ENCODE peak calls at places on chromosomes 13 and 19, in ten cellular contexts. J is lower leg skin, T is sigmoid colon, S is heart left ventricle, W is uterus, V is gastrocnemius medialis, G is breast epithelium, H is A549, Q is thyroid gland, X is transverse colon. R is an unnamed sample.

GRCh38 chr13:108361769-108362168 is 92.3 kb downstream of the TNFSF13B start:
- DNase-seq in J (no peak), S (no peak), Q (no peak), G (no peak), T (no peak), V (no peak), X (no peak), W (no peak), H (no peak), R (no peak)

GRCh38 chr13:113833111-113833830 is 30.6 kb downstream of the GAS6 start:
- DNase-seq in V (no peak), X (no peak), W (no peak), S (peak; percentile 20), J (no peak), T (no peak), Q (no peak), H (no peak), G (no peak), R (no peak)

GRCh38 chr13:25046985-25047660 is 48.8 kb upstream of the PABPC3 start:
- DNase-seq in Q (no peak), V (no peak), G (no peak), X (no peak), J (no peak), H (no peak), W (no peak), T (no peak), S (no peak), R (no peak)

GRCh38 chr13:48731957-48732569 is 78.3 kb downstream of the CYSLTR2 start:
- DNase-seq in X (peak; percentile 57), S (peak; percentile 41), W (no peak), T (no peak), V (no peak), H (peak; percentile 2), J (no peak), G (no peak), Q (peak; percentile 40), R (peak; percentile 54)

GRCh38 chr19:35596366-35596999 is 10.5 kb downstream of the PMIS2 start:
- DNase-seq in T (no peak), J (no peak), X (no peak), H (peak; percentile 82), G (no peak), V (no peak), Q (no peak), S (no peak), W (no peak), R (no peak)

GRCh38 chr19:19578241-19578640 is 40.2 kb downstream of the CILP2 start:
- DNase-seq in T (no peak), X (no peak), S (no peak), J (no peak), Q (no peak), H (no peak), G (no peak), V (no peak), W (no peak), R (no peak)

GRCh38 chr19:39140594-39140993 is 15.0 kb downstream of the PAK4 start:
- DNase-seq in G (no peak), J (no peak), V (no peak), X (no peak), Q (no peak), W (no peak), H (no peak), T (no peak), S (no peak), R (no peak)

GRCh38 chr13:49023441-49023840 is 47.7 kb downstream of the FNDC3A start:
- DNase-seq in X (no peak), G (no peak), Q (no peak), W (no peak), H (no peak), S (no peak), T (no peak), V (no peak), J (no peak), R (no peak)

GRCh38 chr19:5457709-5458108 is 2.5 kb downstream of the ZNRF4 start:
- DNase-seq in T (no peak), J (no peak), Q (no peak), V (no peak), W (no peak), S (no peak), X (no peak), G (no peak), H (no peak), R (no peak)

GRCh38 chr19:49064768-49065611 is at the start of gene NTF4:
- DNase-seq in Q (peak; percentile 58), S (no peak), H (peak; percentile 61), G (no peak), X (no peak), T (no peak), W (no peak), J (no peak), V (peak; percentile 52), R (no peak)

GRCh38 chr13:93244141-93244917 is 17.7 kb downstream of the GPC6 start:
- DNase-seq in S (peak; percentile 28), H (no peak), X (no peak), T (no peak), G (no peak), Q (no peak), W (no peak), J (no peak), V (no peak), R (no peak)

GRCh38 chr13:107900775-107901174 is 314.6 kb downstream of the LIG4 start:
- DNase-seq in S (no peak), V (no peak), X (no peak), Q (no peak), W (no peak), H (no peak), J (no peak), G (no peak), T (no peak), R (no peak)

GRCh38 chr19:4327877-4328242 is 10.8 kb downstream of the STAP2 start:
- DNase-seq in G (no peak), V (no peak), Q (no peak), X (no peak), H (no peak), W (no peak), S (peak; percentile 37), T (no peak), J (no peak), R (no peak)
- TF ChIP-seq POLR2A in G (no peak), V (no peak), Q (no peak), X (no peak), H (no peak), W (no peak), S (no peak), T (no peak), J (no peak), R (no peak)

DNA sequence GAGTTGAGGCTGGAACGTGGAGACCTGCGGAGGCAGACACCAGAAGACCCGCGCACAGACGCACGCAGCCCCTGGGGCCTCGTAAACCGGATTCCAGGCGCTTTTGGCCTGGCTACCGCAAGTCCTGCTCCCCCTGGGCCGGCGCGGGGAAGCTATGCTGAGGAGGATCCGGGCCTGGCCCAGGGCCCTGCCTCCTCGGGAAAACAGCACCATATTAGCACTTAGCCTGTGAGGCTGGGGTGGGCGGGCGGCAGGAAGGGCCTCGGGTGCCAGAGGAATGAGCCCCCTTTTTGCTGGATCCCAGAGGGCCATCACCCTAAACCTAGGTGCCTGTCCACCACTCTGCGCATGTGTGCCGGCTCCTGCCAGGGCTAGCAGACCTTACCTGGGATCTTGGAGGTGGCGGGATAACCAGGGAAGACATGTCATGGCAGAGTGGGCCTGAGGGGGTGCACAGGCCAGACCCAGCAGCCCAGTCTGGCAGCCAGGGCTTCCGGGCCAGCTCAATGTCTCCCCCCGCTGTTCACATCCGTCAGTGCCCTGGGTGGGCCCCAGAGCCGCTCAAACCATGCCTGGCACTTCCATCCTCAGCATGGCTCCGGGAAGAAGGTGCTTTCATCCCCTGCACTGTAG is 7.3 kb downstream of the ELOF1 start:
- DNase-seq in J (no peak), V (peak; percentile 27), Q (no peak), T (peak; percentile 90), H (no peak), G (no peak), W (peak; percentile 79), S (no peak), X (peak; percentile 26), R (no peak)
- TF ChIP-seq CTCF in J (no peak), V (no peak), Q (no peak), T (peak; percentile 17), H (peak; percentile 22), G (no peak), W (peak; percentile 33), S (peak; percentile 38), X (peak; percentile 13), R (no peak)

GRCh38 chr13:44434441-44435141 is 61.0 kb downstream of the SERP2 start:
- DNase-seq in S (no peak), G (no peak), X (no peak), T (no peak), V (no peak), W (no peak), J (no peak), Q (peak; percentile 22), H (no peak), R (peak; percentile 34)

GRCh38 chr13:44438234-44438579 is 64.6 kb downstream of the SERP2 start:
- DNase-seq in W (no peak), V (no peak), Q (no peak), T (no peak), J (no peak), X (no peak), S (no peak), G (no peak), H (no peak), R (no peak)

GRCh38 chr13:44437356-44438233 is 64.0 kb downstream of the SERP2 start:
- DNase-seq in V (no peak), X (no peak), H (no peak), W (no peak), J (no peak), T (no peak), Q (no peak), G (no peak), S (no peak), R (no peak)

GRCh38 chr13:44435142-44435982 is 61.7 kb downstream of the SERP2 start:
- DNase-seq in Q (peak; percentile 99), G (peak; percentile 98), T (peak; percentile 99), V (peak; percentile 96), W (peak; percentile 99), J (peak; percentile 98), H (peak; percentile 69), X (peak; percentile 98), S (peak; percentile 96), R (peak; percentile 99)

DNA sequence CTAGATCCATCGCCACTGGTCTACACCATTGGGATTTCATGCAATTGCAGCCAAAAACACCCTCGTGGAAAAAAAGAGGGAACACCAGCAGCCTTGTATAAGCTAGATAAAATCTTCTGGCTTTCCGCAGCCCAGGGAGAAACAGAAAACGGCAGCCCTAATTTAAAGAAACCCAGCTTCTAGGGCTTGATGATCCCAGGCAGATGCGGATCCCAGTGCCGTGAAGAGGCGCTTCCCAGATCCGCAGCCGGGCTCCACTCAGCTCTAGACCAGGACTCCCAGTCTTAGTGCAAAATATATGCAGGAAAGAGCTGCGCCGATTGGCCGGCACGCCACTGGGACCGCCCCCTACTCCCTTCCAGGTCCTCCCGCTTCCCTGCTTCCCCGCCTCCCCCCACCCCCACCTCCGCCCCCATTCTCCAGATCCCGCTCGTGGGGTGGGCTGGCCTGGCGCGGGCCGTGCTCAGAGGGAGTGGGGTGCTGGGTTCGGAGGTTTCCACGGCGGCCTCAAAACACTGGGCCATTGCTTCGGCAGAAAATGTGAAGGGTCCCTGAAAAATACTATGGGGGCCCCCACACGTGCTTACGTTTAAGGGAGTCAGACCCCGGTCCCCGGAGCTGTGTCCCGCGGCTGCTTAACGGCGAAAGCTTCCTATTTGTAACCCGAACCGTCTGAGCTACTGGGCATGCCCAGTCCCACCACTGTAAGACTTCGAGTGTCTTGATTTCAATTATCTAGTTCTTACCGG is 63.1 kb downstream of the SERP2 start:
- DNase-seq in G (peak; percentile 97), T (peak; percentile 99), H (peak; percentile 72), V (peak; percentile 94), J (peak; percentile 93), X (peak; percentile 97), W (peak; percentile 98), S (peak; percentile 96), Q (peak; percentile 97), R (peak; percentile 96)
- TF ChIP-seq POLR2A in G (peak; percentile 99), T (peak; percentile 99), H (peak; percentile 98), V (peak; percentile 98), J (peak; percentile 89), X (peak; percentile 99), W (peak; percentile 98), S (peak; percentile 97), Q (peak; percentile 90), R (peak; percentile 98)

GRCh38 chr13:22506286-22506685 is 674.5 kb upstream of the SGCG start:
- DNase-seq in X (no peak), G (no peak), H (no peak), Q (no peak), J (no peak), S (no peak), V (no peak), T (no peak), W (no peak), R (peak; percentile 54)
- TF ChIP-seq CTCF in X (no peak), G (no peak), H (no peak), Q (no peak), J (no peak), S (no peak), V (no peak), T (no peak), W (no peak), R (no peak)

R was measured in adrenal gland.